ENCODE peak calls at places on chromosomes 6 and 20, in five cellular contexts. U is heart left ventricle, G is breast epithelium, C is GM23338, J is Peyer's patch. S is an unnamed sample.

GRCh38 chr20:34069341-34070078 is 42.5 kb downstream of the EIF2S2 start:
- DNase-seq in G (peak), U (peak), J (peak), C (peak), S (peak)

GRCh38 chr6:46440133-46440532 is 51.1 kb downstream of the RCAN2 start:
- DNase-seq in U (no peak), J (no peak), C (no peak), G (no peak), S (no peak)

GRCh38 chr6:164216368-164216767 is 801.9 kb downstream of the QKI start:
- DNase-seq in C (no peak), J (no peak), G (no peak), U (no peak), S (no peak)

GRCh38 chr20:14232650-14233049 is 104.8 kb downstream of the FLRT3 start:
- DNase-seq in U (no peak), J (no peak), G (no peak), C (no peak), S (no peak)

GRCh38 chr20:3919352-3919751 is 30.2 kb downstream of the PANK2 start:
- DNase-seq in G (no peak), J (no peak), C (no peak), U (no peak), S (no peak)

GRCh38 chr6:4637691-4638433 is 138.3 kb upstream of the CDYL start:
- DNase-seq in U (no peak), J (no peak), G (no peak), C (no peak), S (no peak)

GRCh38 chr6:37308084-37308817 is 45.5 kb upstream of the RNF8 start:
- DNase-seq in C (no peak), G (no peak), U (no peak), J (no peak), S (no peak)

GRCh38 chr6:143264996-143265734 is 185.3 kb downstream of the ADAT2 start:
- DNase-seq in G (no peak), U (no peak), C (peak), J (no peak), S (no peak)

GRCh38 chr6:111813247-111814162 is 59.7 kb downstream of the FYN start:
- DNase-seq in G (no peak), C (no peak), U (no peak), J (no peak), S (no peak)

GRCh38 chr6:44843734-44844133 is 456.2 kb downstream of the CDC5L start:
- DNase-seq in J (no peak), C (no peak), G (no peak), U (no peak), S (no peak)

GRCh38 chr6:101597711-101598110 is 204.2 kb downstream of the GRIK2 start:
- DNase-seq in C (peak), J (no peak), U (no peak), G (no peak), S (no peak)

GRCh38 chr6:19851273-19852089 is 14.3 kb downstream of the ID4 start:
- DNase-seq in J (peak), C (peak), G (no peak), U (no peak), S (no peak)

GRCh38 chr6:499617-500016 is 108.1 kb downstream of the IRF4 start:
- DNase-seq in G (no peak), U (no peak), C (no peak), J (no peak), S (no peak)

GRCh38 chr6:1247894-1248293 is 64.0 kb upstream of the FOXQ1 start:
- DNase-seq in U (no peak), G (no peak), J (no peak), C (no peak), S (no peak)

GRCh38 chr6:57284056-57284455 is 33.4 kb upstream of the PRIM2 start:
- DNase-seq in U (no peak), G (no peak), C (no peak), J (no peak), S (no peak)

GRCh38 chr6:117397536-117398227 is 28.1 kb downstream of the ROS1 start:
- DNase-seq in G (no peak), U (no peak), J (no peak), C (no peak), S (no peak)

GRCh38 chr6:122653094-122653493 is 42.9 kb downstream of the PKIB start:
- DNase-seq in U (no peak), G (no peak), C (peak), J (peak), S (no peak)
- H3K27ac ChIP-seq in U (no peak), G (no peak), C (no peak), J (peak), S (no peak)

GRCh38 chr20:35673884-35674283 is 9.2 kb upstream of the CPNE1 start:
- DNase-seq in J (peak), U (no peak), G (no peak), C (no peak), S (no peak)
- H3K27ac ChIP-seq in J (no peak), U (no peak), G (no peak), C (no peak), S (no peak)

GRCh38 chr6:13412639-13413465 is 74.5 kb downstream of the GFOD1 start:
- DNase-seq in U (no peak), C (no peak), J (no peak), G (no peak), S (no peak)

GRCh38 chr6:13412211-13412610 is 75.2 kb downstream of the GFOD1 start:
- DNase-seq in G (no peak), C (no peak), U (no peak), J (no peak), S (no peak)

GRCh38 chr6:13415276-13415675 is 72.1 kb downstream of the GFOD1 start:
- DNase-seq in U (no peak), C (no peak), G (no peak), J (no peak), S (no peak)

GRCh38 chr6:13413906-13414555 is 73.4 kb downstream of the GFOD1 start:
- DNase-seq in J (no peak), C (no peak), U (peak), G (peak), S (no peak)

GRCh38 chr6:13413466-13413862 is 73.9 kb downstream of the GFOD1 start:
- DNase-seq in J (no peak), C (no peak), U (no peak), G (peak), S (no peak)
- H3K27ac ChIP-seq in J (peak), C (no peak), U (peak), G (peak), S (no peak)

GRCh38 chr6:22035690-22036089 is 261.1 kb downstream of the PRL start:
- DNase-seq in J (no peak), U (no peak), G (no peak), C (no peak), S (no peak)

GRCh38 chr6:22036699-22037098 is 260.1 kb downstream of the PRL start:
- DNase-seq in U (no peak), C (no peak), J (no peak), G (no peak), S (no peak)

GRCh38 chr6:22041797-22042489 is 254.9 kb downstream of the PRL start:
- DNase-seq in U (no peak), G (no peak), J (no peak), C (no peak), S (no peak)

GRCh38 chr6:22030730-22031619 is 265.9 kb downstream of the PRL start:
- DNase-seq in G (no peak), J (no peak), C (no peak), U (no peak), S (no peak)

DNA sequence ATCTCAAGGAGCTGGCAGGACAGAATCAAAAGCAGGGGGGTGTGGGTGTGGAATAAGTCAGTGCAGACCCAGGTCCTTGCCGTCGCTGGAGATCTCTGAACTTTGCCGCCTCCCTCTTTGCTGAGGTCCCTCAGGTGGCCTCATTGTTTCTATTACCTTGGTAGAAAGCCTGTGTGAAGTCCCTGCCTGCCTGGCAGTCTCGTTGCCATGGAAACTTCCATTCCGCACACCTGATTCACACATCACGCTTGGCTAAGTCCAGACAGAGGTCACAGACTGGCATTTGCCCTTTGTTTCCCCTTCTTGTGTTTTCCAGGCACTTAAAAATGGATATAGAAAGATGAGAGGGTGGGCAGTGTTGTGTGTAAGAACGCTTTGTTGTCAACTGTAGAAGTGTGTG is 260.6 kb downstream of the PRL start:
- DNase-seq in U (no peak), C (peak), J (no peak), G (no peak), S (no peak)
- H3K27ac ChIP-seq in U (no peak), C (peak), J (no peak), G (no peak), S (no peak)

GRCh38 chr6:3380344-3381232 is 76.3 kb downstream of the SLC22A23 start:
- DNase-seq in G (peak), U (no peak), C (no peak), J (no peak), S (no peak)

GRCh38 chr6:3379482-3380060 is 77.3 kb downstream of the SLC22A23 start:
- DNase-seq in U (no peak), J (no peak), C (no peak), G (no peak), S (no peak)

GRCh38 chr6:3376888-3377535 is 79.8 kb downstream of the SLC22A23 start:
- DNase-seq in C (no peak), J (no peak), G (no peak), U (no peak), S (no peak)

GRCh38 chr6:3376064-3376463 is 80.8 kb downstream of the SLC22A23 start:
- DNase-seq in C (no peak), U (no peak), J (no peak), G (no peak), S (no peak)

DNA sequence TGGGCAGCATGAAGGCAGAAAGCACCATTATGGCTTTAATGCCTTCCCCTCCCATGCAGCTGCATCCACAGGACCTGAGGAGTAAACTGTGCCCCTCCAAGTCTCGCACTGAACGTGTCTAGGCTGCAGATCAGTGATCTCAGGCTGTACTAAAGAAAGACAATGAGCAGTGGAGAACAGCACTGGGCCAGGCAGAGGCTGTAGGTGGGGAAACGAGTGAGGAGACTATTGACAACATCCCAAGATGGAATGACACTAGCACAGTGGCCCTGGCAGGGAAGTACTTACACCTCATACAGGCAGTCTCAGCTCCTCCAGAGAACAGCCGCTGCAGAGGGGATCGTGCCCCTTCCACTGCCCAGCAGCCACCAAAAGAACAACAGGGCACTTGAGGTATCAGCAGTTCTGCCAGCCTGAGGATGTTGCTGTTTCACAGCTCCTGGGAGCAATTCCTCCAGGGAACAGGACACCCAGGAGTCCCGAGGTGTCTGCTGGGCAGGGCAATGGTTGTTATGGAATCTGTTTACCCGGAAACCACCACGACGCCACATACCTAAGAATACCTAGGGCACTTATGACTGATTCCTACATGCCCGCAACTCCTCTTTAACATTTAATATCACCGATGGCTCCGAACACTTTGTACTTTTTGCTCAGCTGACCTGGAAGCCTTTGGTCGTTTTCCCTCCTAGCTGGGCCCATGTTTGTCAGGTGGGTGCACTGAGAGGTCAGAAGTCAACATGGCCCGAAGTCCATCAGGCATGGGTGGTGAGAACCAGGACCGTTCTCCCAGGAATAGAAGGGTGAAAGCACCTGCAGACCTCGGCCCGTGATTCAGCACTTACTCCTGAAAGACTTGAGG is 79.1 kb downstream of the SLC22A23 start:
- DNase-seq in U (no peak), J (no peak), C (no peak), G (peak), S (no peak)
- H3K27ac ChIP-seq in U (no peak), J (no peak), C (no peak), G (peak), S (no peak)

GRCh38 chr20:35885212-35885611 is 69.1 kb downstream of the SCAND1 start:
- DNase-seq in U (no peak), G (no peak), J (no peak), C (no peak), S (no peak)
- H3K27ac ChIP-seq in U (no peak), G (no peak), J (no peak), C (no peak), S (no peak)

GRCh38 chr6:162184465-162184864 is 543.1 kb downstream of the PRKN start:
- DNase-seq in J (no peak), C (no peak), U (no peak), G (no peak), S (no peak)

GRCh38 chr6:162181741-162182401 is 545.7 kb downstream of the PRKN start:
- DNase-seq in J (no peak), G (no peak), C (no peak), U (no peak), S (no peak)

GRCh38 chr6:162190936-162191335 is 536.6 kb downstream of the PRKN start:
- DNase-seq in J (no peak), G (no peak), U (no peak), C (no peak), S (no peak)

GRCh38 chr6:162187168-162187935 is 540.2 kb downstream of the PRKN start:
- DNase-seq in G (no peak), J (no peak), U (no peak), C (no peak), S (no peak)
- H3K27ac ChIP-seq in G (no peak), J (no peak), U (peak), C (no peak), S (no peak)

DNA sequence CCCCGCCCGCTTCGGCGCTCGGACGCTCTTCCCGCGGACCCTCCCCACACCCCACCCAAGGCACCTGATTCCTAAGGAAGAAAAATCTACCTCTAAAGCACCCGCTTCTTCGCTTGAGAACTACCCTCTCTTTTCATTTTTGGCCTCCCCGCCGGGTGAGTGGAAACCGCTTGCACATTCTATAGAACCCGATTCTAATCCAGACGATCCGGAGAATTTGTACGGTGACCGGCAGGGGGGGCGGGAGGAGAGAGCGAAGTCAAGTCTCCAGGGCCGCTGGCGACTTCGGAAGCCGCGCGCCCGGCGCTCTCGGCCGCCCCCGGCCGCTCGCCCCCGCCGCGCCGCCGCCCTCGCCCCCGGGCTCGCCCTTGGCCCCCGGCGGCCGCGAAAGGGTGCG is at the start of gene RBM24:
- DNase-seq in J (peak), C (peak), U (peak), G (no peak), S (peak)
- H3K27ac ChIP-seq in J (peak), C (no peak), U (peak), G (peak), S (peak)

DNA sequence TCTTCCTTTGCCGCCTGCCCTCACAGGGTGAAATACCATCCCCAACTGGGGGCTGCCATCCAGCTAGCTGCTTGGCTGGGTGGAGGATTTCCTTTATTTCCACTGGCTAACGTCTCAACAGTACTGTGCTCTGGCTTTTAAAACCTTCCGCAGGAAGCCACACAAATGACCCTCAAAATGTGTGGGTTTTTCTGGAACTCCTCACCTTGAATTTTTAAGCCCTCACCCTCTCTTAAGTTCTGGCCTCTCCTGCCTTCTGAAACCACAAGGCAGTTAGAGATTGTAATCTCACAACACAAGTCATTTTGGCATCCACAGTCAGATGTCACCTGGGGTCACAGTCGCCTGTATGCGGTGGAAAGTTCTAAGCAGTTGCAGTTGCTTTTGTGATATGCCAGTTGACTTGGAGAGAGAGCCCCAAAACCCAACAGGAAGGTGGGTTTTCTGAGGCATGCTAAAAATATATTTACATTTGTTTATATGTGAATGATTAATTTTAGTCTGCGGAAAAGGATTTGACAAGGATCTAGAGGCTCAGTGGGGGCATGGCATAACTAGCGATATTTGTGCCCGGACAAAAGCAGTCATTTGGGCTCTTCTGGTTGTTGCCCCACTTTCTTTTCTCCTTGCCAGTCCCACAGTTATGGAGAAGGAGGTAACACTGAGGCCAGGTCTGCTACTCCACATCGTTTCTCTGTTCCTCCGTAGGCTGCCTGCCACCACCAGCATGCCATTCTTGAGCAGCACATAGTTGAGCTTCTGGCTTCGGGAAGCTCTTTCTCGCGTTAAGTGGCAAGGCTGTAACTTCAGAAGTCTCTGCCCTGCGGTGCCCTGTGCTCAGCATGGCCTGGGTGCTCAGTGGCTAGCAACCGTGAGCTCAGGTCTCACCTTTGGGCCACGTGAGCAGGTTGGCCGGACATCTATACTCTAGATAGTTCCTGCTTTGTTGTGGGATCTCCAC is 335.3 kb downstream of the CD83 start:
- DNase-seq in U (no peak), G (no peak), C (no peak), J (no peak), S (no peak)
- H3K27ac ChIP-seq in U (no peak), G (no peak), C (no peak), J (no peak), S (no peak)

GRCh38 chr20:57987659-57988058 is 240.8 kb downstream of the ANKRD60 start:
- DNase-seq in J (peak), G (no peak), U (no peak), C (no peak), S (no peak)

GRCh38 chr20:57988828-57989227 is 239.6 kb downstream of the ANKRD60 start:
- DNase-seq in G (peak), J (no peak), U (no peak), C (no peak), S (no peak)

GRCh38 chr20:57991211-57991841 is 237.1 kb downstream of the ANKRD60 start:
- DNase-seq in C (no peak), J (no peak), U (no peak), G (peak), S (no peak)

GRCh38 chr20:57988422-57988821 is 240.0 kb downstream of the ANKRD60 start:
- DNase-seq in C (no peak), J (no peak), G (no peak), U (no peak), S (no peak)

GRCh38 chr20:57990396-57990987 is 238.0 kb downstream of the ANKRD60 start:
- DNase-seq in C (no peak), J (no peak), U (no peak), G (peak), S (no peak)
- H3K27ac ChIP-seq in C (no peak), J (no peak), U (no peak), G (peak), S (no peak)